ENCODE peak calls at places on chromosomes 16 and 17, in seven cellular contexts. L is heart left ventricle, J is cardiac fibroblast, S is foreskin keratinocyte, E is left ventricle myocardium inferior, C is lower leg skin, X is omental fat pad. I is an unnamed sample.

GRCh38 chr17:78313735-78314648 is 45.9 kb downstream of the SOCS3 start:
- DNase-seq in X (peak), J (peak), L (peak), S (peak), C (no peak), E (peak), I (peak)

GRCh38 chr17:66707051-66707450 is 127.9 kb upstream of the CACNG5 start:
- DNase-seq in X (no peak), S (peak), L (no peak), E (no peak), J (no peak), C (no peak), I (no peak)

GRCh38 chr17:70804161-70804560 is 634.8 kb downstream of the KCNJ2 start:
- DNase-seq in E (no peak), X (no peak), J (peak), C (peak), S (peak), L (no peak), I (no peak)

GRCh38 chr16:77231047-77231446 is 31.8 kb downstream of the SYCE1L start:
- DNase-seq in C (no peak), J (no peak), X (no peak), S (no peak), E (no peak), L (no peak), I (no peak)

GRCh38 chr16:2597560-2597902 is 59.7 kb downstream of the PDPK1 start:
- DNase-seq in J (no peak), S (no peak), E (no peak), X (no peak), L (no peak), C (no peak), I (no peak)

GRCh38 chr16:35391328-35391727 is 1931.9 kb downstream of the TP53TG3F start:
- DNase-seq in C (peak), L (no peak), E (peak), S (peak), X (no peak), J (peak), I (peak)

GRCh38 chr17:77282524-77283515 is 142.1 kb downstream of the SEC14L1 start:
- DNase-seq in J (peak), X (no peak), L (no peak), C (no peak), S (no peak), E (no peak), I (no peak)

GRCh38 chr16:55480228-55480655 is 1.2 kb downstream of the MMP2 start:
- DNase-seq in E (peak), C (peak), L (peak), X (peak), S (no peak), J (peak), I (peak)

GRCh38 chr17:50198026-50198669 is 3.3 kb downstream of the COL1A1 start:
- DNase-seq in L (peak), S (no peak), C (peak), X (no peak), E (no peak), J (peak), I (peak)

GRCh38 chr16:72877374-72878028 is 170.4 kb downstream of the ZFHX3 start:
- DNase-seq in S (peak), E (no peak), L (no peak), X (no peak), C (no peak), J (peak), I (peak)

GRCh38 chr16:24986512-24987303 is 28.5 kb downstream of the ARHGAP17 start:
- DNase-seq in C (peak), X (no peak), L (no peak), J (peak), S (no peak), E (peak), I (peak)

GRCh38 chr16:54817432-54817831 is 113.2 kb upstream of the IRX5 start:
- DNase-seq in J (peak), E (no peak), S (peak), X (no peak), L (no peak), C (no peak), I (peak)

GRCh38 chr16:19008245-19008644 is 24.5 kb downstream of the TMC7 start:
- DNase-seq in S (peak), J (peak), C (no peak), X (no peak), L (no peak), E (no peak), I (no peak)

GRCh38 chr16:12141073-12141472 is 164.5 kb downstream of the SNX29 start:
- DNase-seq in C (no peak), L (no peak), E (no peak), S (no peak), J (no peak), X (no peak), I (no peak)

GRCh38 chr16:23324727-23325126 is 22.6 kb downstream of the SCNN1B start:
- DNase-seq in J (no peak), L (peak), X (no peak), C (no peak), E (peak), S (no peak), I (no peak)

GRCh38 chr16:9787717-9788116 is 394.5 kb downstream of the GRIN2A start:
- DNase-seq in L (no peak), E (no peak), X (no peak), J (no peak), C (no peak), S (no peak), I (no peak)

GRCh38 chr17:81418710-81419332 is 23.6 kb downstream of the BAHCC1 start:
- DNase-seq in E (no peak), J (peak), X (no peak), L (no peak), S (peak), C (no peak), I (no peak)

GRCh38 chr17:62581769-62582168 is 45.7 kb upstream of the MRC2 start:
- DNase-seq in J (no peak), S (peak), C (no peak), E (no peak), X (no peak), L (no peak), I (no peak)

GRCh38 chr17:19332371-19333131 is 30.0 kb downstream of the B9D1 start:
- DNase-seq in S (peak), C (no peak), J (no peak), X (no peak), E (no peak), L (no peak), I (no peak)

GRCh38 chr16:10744370-10745030 is 858 bp downstream of the NUBP1 start:
- DNase-seq in S (no peak), X (no peak), L (no peak), E (no peak), J (no peak), C (peak), I (no peak)

GRCh38 chr17:66952031-66952524 is 12.4 kb upstream of the CACNG4 start:
- DNase-seq in C (peak), L (no peak), J (peak), S (peak), X (no peak), E (no peak), I (no peak)

GRCh38 chr16:19701091-19701490 is 16.9 kb downstream of the KNOP1 start:
- DNase-seq in L (no peak), C (no peak), J (no peak), X (no peak), S (no peak), E (no peak), I (no peak)

GRCh38 chr16:68365167-68365817 is 54.5 kb downstream of the PRMT7 start:
- DNase-seq in L (no peak), J (no peak), S (no peak), C (no peak), X (no peak), E (peak), I (peak)

GRCh38 chr17:57989011-57989345 is 924 bp upstream of the VEZF1 start:
- DNase-seq in E (no peak), C (no peak), S (no peak), J (peak), L (no peak), X (no peak), I (no peak)

GRCh38 chr16:56247808-56248207 is 56.5 kb downstream of the GNAO1 start:
- DNase-seq in C (no peak), S (no peak), E (no peak), X (no peak), J (no peak), L (no peak), I (no peak)

GRCh38 chr16:67415872-67416793 is at the start of gene ZDHHC1:
- DNase-seq in L (peak), J (peak), E (peak), S (no peak), C (no peak), X (no peak), I (no peak)

GRCh38 chr16:90008708-90009145 is 10.5 kb downstream of the DBNDD1 start:
- DNase-seq in L (no peak), X (no peak), J (no peak), E (no peak), C (no peak), S (no peak), I (peak)

GRCh38 chr17:17362531-17362930 is 59.4 kb downstream of the NT5M start:
- DNase-seq in E (no peak), L (peak), C (no peak), S (no peak), J (no peak), X (no peak), I (no peak)

GRCh38 chr17:63325885-63326284 is 120.2 kb downstream of the CYB561 start:
- DNase-seq in X (no peak), L (no peak), E (no peak), C (no peak), S (no peak), J (no peak), I (no peak)

GRCh38 chr16:78455861-78456260 is 356.4 kb downstream of the WWOX start:
- DNase-seq in S (no peak), L (no peak), E (no peak), X (no peak), J (no peak), C (no peak), I (no peak)

GRCh38 chr17:50931003-50931878 is 65.1 kb upstream of the TOB1 start:
- DNase-seq in X (no peak), C (no peak), J (peak), S (peak), L (peak), E (peak), I (peak)

GRCh38 chr17:36705651-36706436 is 104.5 kb downstream of the MRM1 start:
- DNase-seq in E (no peak), S (peak), J (peak), C (no peak), L (no peak), X (no peak), I (peak)

GRCh38 chr17:45116434-45117016 is 15.8 kb downstream of the PLCD3 start:
- DNase-seq in L (no peak), X (no peak), J (no peak), S (no peak), E (no peak), C (no peak), I (no peak)

GRCh38 chr16:26645629-26646028 is 421.1 kb upstream of the C16orf82 start:
- DNase-seq in S (no peak), E (no peak), C (no peak), J (no peak), X (no peak), L (no peak), I (peak)
- TF ChIP-seq CTCF in S (no peak), E (peak), C (no peak), J (no peak), X (no peak), L (no peak), I (peak)

DNA sequence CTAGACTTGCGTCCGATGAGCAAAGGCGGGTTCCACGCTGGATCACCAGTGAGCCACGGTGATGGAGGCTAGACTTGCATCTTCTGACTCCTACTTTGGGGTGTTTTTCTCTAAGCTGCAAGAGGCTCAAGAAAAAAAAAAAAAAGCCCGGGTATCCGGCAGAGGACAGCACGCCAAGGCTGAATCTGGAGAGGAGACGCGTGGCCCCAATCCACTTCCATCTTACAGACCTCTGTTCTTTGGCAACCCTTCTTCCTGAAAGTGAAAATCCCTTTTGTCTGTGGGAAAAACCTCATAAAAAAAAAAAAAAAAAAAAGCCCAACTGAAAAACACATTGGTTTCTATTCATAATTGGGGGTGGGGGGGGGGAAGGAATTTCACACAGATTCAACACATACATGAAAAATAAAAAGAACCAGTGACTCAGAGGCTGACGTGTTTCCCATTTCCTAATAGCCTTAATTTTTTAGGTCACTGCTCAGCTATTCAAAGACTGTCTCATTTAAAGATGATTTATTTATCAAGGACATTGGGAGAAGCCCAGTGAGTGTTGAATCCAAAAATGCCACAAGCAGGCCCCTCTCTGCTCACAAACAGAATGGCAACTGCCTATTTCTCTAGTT is 258.3 kb downstream of the FOXL1 start:
- DNase-seq in J (peak), L (no peak), X (no peak), C (no peak), S (peak), E (no peak), I (no peak)
- TF ChIP-seq CTCF in J (peak), L (no peak), X (no peak), C (no peak), S (no peak), E (no peak), I (no peak)

DNA sequence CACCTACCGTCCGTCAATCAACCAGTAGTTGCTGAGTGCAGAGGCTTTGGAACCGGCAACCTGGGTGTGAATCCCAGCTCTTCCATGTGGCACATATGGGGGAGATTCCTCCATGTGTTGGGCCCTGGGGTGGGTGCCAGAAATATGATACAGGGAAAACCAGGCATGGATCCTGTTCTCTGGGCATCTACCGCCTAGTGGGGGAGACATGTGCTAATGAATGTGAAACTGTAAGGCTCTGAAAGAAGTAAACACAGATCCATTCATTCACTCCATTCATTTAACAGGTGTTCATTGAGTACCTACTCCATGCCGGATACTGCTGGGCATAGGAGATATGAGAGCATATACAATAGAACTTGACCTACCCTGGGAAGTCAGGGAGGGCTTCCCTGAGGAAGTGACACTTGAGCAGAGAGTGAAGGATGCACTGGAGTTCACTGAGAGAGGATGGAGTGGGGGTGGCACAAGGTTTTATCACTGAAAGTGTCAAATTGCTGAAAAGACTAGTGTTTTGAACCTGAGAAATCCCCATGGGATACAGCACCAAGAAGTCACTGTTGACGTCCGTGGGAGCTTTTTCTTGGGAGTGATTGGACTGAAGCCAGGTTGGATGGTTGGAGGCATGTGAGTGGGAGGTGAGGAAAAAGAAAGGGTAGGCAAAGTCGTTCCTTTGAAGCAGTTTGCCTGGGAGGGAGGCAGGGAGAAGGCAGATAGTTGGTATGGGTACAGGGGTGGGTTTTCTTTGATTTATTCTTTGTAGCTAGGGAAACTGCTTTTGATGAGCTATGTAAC is 39.7 kb upstream of the SDK2 start:
- DNase-seq in L (no peak), X (no peak), C (no peak), E (no peak), J (no peak), S (no peak), I (no peak)
- TF ChIP-seq CTCF in L (no peak), X (no peak), C (no peak), E (no peak), J (no peak), S (no peak), I (no peak)

GRCh38 chr16:81855552-81856153 is 76.6 kb downstream of the PLCG2 start:
- DNase-seq in L (no peak), S (no peak), E (no peak), J (no peak), X (no peak), C (no peak), I (peak)
- TF ChIP-seq CTCF in L (no peak), S (no peak), E (no peak), J (no peak), X (no peak), C (no peak), I (peak)

GRCh38 chr17:10117581-10118001 is 80.8 kb downstream of the GAS7 start:
- DNase-seq in J (no peak), L (no peak), C (no peak), X (no peak), S (no peak), E (peak), I (peak)
- TF ChIP-seq CTCF in J (no peak), L (no peak), C (no peak), X (no peak), S (no peak), E (no peak), I (peak)

DNA sequence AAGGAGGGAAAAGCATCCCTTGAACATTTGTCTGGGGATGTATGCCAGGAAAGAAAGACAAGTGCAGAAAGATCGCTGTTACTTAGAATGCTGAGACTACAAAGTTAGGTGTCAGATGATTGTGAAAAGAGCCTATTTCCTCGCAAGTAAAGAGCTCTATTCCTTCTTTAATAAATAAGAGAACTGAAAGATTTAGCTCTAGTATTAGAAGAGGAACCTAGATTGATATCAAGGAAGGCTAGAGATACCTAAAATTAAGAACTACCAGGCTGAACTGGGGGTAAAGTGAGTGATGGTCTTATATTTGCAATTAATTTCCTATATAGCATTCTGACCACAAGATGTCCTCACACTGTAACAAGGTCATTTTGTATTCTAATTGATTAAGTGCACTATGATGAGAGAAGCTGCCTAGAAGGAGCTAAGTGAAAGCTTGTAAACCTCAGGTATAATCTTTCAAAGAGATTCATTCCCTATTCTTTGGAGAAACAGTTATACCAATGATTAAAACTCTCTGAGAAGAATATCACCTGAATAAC is 62.3 kb downstream of the SSH2 start:
- DNase-seq in J (no peak), C (no peak), L (no peak), X (no peak), S (no peak), E (no peak), I (peak)
- TF ChIP-seq CTCF in J (no peak), C (no peak), L (peak), X (no peak), S (peak), E (peak), I (no peak)

GRCh38 chr16:30893082-30893743 is 664 bp downstream of the BCL7C start:
- DNase-seq in C (no peak), E (no peak), S (no peak), J (no peak), X (no peak), L (no peak), I (peak)

GRCh38 chr16:30892670-30893069 is 1.2 kb downstream of the BCL7C start:
- DNase-seq in S (no peak), X (no peak), C (no peak), J (no peak), L (no peak), E (no peak), I (no peak)

GRCh38 chr16:30894540-30895368 is 877 bp upstream of the BCL7C start:
- DNase-seq in E (no peak), X (no peak), L (no peak), J (peak), S (no peak), C (peak), I (peak)

GRCh38 chr16:30895592-30896202 is 717 bp upstream of the CTF1 start:
- DNase-seq in C (no peak), S (no peak), X (no peak), E (no peak), J (no peak), L (no peak), I (no peak)

GRCh38 chr16:30893744-30894539 is at the start of gene BCL7C:
- DNase-seq in X (peak), E (peak), S (peak), L (peak), C (peak), J (peak), I (peak)
- TF ChIP-seq CTCF in X (no peak), E (peak), S (peak), L (peak), C (peak), J (peak), I (peak)

GRCh38 chr17:54784305-54784704 is 116.3 kb upstream of the TOM1L1 start:
- DNase-seq in S (no peak), J (no peak), C (no peak), L (no peak), X (no peak), E (no peak), I (no peak)

GRCh38 chr17:54781389-54781788 is 119.3 kb upstream of the TOM1L1 start:
- DNase-seq in L (no peak), J (no peak), E (no peak), C (no peak), X (no peak), S (no peak), I (no peak)

GRCh38 chr17:54780238-54780637 is 120.4 kb upstream of the TOM1L1 start:
- DNase-seq in C (no peak), L (no peak), J (no peak), S (no peak), E (no peak), X (no peak), I (no peak)

GRCh38 chr17:54785643-54786258 is 114.9 kb upstream of the TOM1L1 start:
- DNase-seq in S (no peak), L (no peak), C (no peak), X (no peak), E (no peak), J (no peak), I (no peak)
- TF ChIP-seq CTCF in S (no peak), L (no peak), C (no peak), X (no peak), E (no peak), J (no peak), I (no peak)

GRCh38 chr17:42283241-42284019 is 4.9 kb upstream of the STAT5A start:
- DNase-seq in E (no peak), J (no peak), C (no peak), L (peak), X (peak), S (no peak), I (no peak)

GRCh38 chr17:42282478-42283080 is 5.7 kb upstream of the STAT5A start:
- DNase-seq in J (no peak), L (no peak), S (no peak), X (peak), E (no peak), C (no peak), I (no peak)

GRCh38 chr17:42285346-42286050 is 2.8 kb upstream of the STAT5A start:
- DNase-seq in L (no peak), C (no peak), S (no peak), J (no peak), E (no peak), X (no peak), I (no peak)

GRCh38 chr17:42284566-42284965 is 3.7 kb upstream of the STAT5A start:
- DNase-seq in X (no peak), C (no peak), S (no peak), J (no peak), L (no peak), E (no peak), I (no peak)

DNA sequence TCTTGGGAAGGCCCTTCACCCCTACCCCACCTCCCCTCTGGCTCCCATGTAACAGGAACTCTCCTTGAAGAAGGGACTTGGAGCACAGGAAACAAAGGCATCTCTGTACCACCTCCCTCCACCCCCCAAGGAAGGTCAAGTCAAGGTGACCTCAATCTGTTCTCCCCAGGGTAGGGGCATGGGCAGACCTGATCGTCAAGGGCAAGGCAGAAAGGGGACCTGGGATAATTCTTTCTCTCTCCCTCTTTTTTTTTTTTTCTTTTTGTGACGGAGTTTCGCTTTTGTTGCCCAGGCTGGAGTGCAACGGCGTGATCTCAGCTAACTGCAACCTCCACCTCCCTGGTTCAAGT is 4.3 kb upstream of the STAT5A start:
- DNase-seq in C (no peak), X (no peak), S (no peak), L (no peak), J (no peak), E (no peak), I (no peak)
- TF ChIP-seq CTCF in C (no peak), X (no peak), S (no peak), L (no peak), J (no peak), E (no peak), I (no peak)